ENCODE peak calls at places on chromosome 2, in four cellular contexts. L is colonic mucosa, H is tibial artery, D is pancreas. P is an unnamed sample.

GRCh38 chr2:38473333-38474005 is 96.4 kb upstream of the ATL2 start:
- DNase-seq in L (no peak), H (no peak), D (no peak), P (no peak)

GRCh38 chr2:198141726-198142125 is 337.3 kb downstream of the PLCL1 start:
- DNase-seq in L (no peak), H (no peak), D (no peak), P (no peak)

GRCh38 chr2:23595021-23595420 is 210.0 kb downstream of the KLHL29 start:
- DNase-seq in L (no peak), H (no peak), D (no peak), P (no peak)

GRCh38 chr2:19207452-19207851 is 151.0 kb downstream of the OSR1 start:
- DNase-seq in L (no peak), H (no peak), D (no peak), P (no peak)

GRCh38 chr2:119426801-119427395 is 4.8 kb upstream of the TMEM37 start:
- DNase-seq in L (peak; percentile 93), H (peak; percentile 75), D (no peak), P (peak; percentile 65)

GRCh38 chr2:239811806-239812560 is 213.2 kb downstream of the NDUFA10 start:
- DNase-seq in L (no peak), H (peak; percentile 12), D (no peak), P (peak; percentile 50)

GRCh38 chr2:174781996-174782395 is 17.7 kb upstream of the CHRNA1 start:
- DNase-seq in L (no peak), H (no peak), D (no peak), P (no peak)

GRCh38 chr2:238097201-238097987 is 2.7 kb upstream of the ESPNL start:
- DNase-seq in L (no peak), H (no peak), D (peak; percentile 54), P (peak; percentile 51)

GRCh38 chr2:96507957-96508520 is 2.9 kb upstream of the NEURL3 start:
- DNase-seq in L (peak; percentile 84), H (peak; percentile 56), D (peak; percentile 95), P (peak; percentile 89)

GRCh38 chr2:36655456-36655855 is 41.1 kb upstream of the VIT start:
- DNase-seq in L (no peak), H (no peak), D (no peak), P (no peak)

GRCh38 chr2:26076001-26076587 is 42.2 kb downstream of the RAB10 start:
- DNase-seq in L (no peak), H (no peak), D (no peak), P (no peak)
- TF ChIP-seq CTCF in L (no peak), H (no peak), D (no peak), P (no peak)

GRCh38 chr2:29829841-29830240 is 91.5 kb downstream of the ALK start:
- DNase-seq in L (no peak), H (no peak), D (no peak), P (no peak)

GRCh38 chr2:29834624-29835023 is 86.8 kb downstream of the ALK start:
- DNase-seq in L (no peak), H (no peak), D (no peak), P (no peak)

GRCh38 chr2:29834036-29834540 is 87.3 kb downstream of the ALK start:
- DNase-seq in L (no peak), H (no peak), D (no peak), P (no peak)

GRCh38 chr2:29831560-29831959 is 89.8 kb downstream of the ALK start:
- DNase-seq in L (no peak), H (no peak), D (no peak), P (no peak)
- H3K4me3 ChIP-seq in L (no peak overlapping the region), H (no peak overlapping the region), D (no peak overlapping the region), P (no peak overlapping the region)

GRCh38 chr2:441258-442023 is 153.6 kb upstream of the ALKAL2 start:
- DNase-seq in L (no peak), H (peak; percentile 70), D (no peak), P (no peak)
- H3K27ac ChIP-seq in L (no peak overlapping the region), H (no peak overlapping the region), D (no peak overlapping the region), P (no peak overlapping the region)

GRCh38 chr2:42810126-42810970 is 18.0 kb upstream of the HAAO start:
- DNase-seq in L (peak; percentile 97), H (peak; percentile 97), D (peak; percentile 98), P (peak; percentile 89)

GRCh38 chr2:42808301-42808700 is 15.9 kb upstream of the HAAO start:
- DNase-seq in L (no peak), H (no peak), D (no peak), P (no peak)

GRCh38 chr2:42809131-42809875 is 16.9 kb upstream of the HAAO start:
- DNase-seq in L (peak; percentile 47), H (no peak), D (no peak), P (no peak)

GRCh38 chr2:42810971-42811865 is 18.8 kb upstream of the HAAO start:
- DNase-seq in L (peak; percentile 54), H (peak; percentile 74), D (peak; percentile 67), P (no peak)

DNA sequence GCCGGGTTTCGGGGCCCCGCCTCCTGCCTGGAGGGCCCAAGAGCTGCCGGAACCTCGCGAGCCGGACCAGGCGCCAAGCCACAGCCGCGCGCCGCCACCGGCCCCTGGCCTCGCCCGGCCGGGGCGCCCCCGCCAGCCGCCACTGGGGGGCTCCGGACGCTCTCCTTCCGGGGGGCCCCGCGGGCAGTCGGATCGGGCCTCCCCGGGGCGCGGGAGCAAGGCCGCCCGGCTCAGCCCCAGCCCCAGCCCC is 17.4 kb upstream of the HAAO start:
- DNase-seq in L (peak; percentile 84), H (peak; percentile 86), D (peak; percentile 91), P (no peak)
- TF ChIP-seq CTCF in L (no peak), H (peak; percentile 48), D (no peak), P (peak; percentile 39)